ENCODE peak calls at places on chromosomes 11 and 22, in six cellular contexts. K, G, Z, C, T and V are unnamed samples.

GRCh38 chr11:62061356-62062222 is 62.2 kb upstream of the INCENP start:
- DNase-seq in K (no peak), G (no peak), Z (no peak), C (no peak), T (no peak), V (no peak)

GRCh38 chr22:31240011-31240410 is 27.9 kb downstream of the LIMK2 start:
- DNase-seq in K (no peak), G (no peak), Z (peak; percentile 11), C (no peak), T (no peak), V (no peak)

GRCh38 chr11:117826360-117826635 is 1.8 kb upstream of the FXYD2 start:
- DNase-seq in K (no peak), G (no peak), Z (no peak), C (no peak), T (peak; percentile 4), V (no peak)

GRCh38 chr11:2310073-2310785 is 8.4 kb downstream of the TSPAN32 start:
- DNase-seq in K (peak; percentile 40), G (peak; percentile 0), Z (no peak), C (no peak), T (no peak), V (no peak)

GRCh38 chr11:104772806-104773241 is 125.4 kb downstream of the CASP12 start:
- DNase-seq in K (no peak), G (no peak), Z (peak; percentile 86), C (no peak), T (no peak), V (no peak)

GRCh38 chr11:59615132-59615636 is 390 bp downstream of the OSBP start:
- DNase-seq in K (peak; percentile 76), G (peak; percentile 71), Z (peak; percentile 12), C (peak; percentile 61), T (peak; percentile 63), V (peak; percentile 56)

GRCh38 chr22:28112548-28113043 is 193.5 kb upstream of the PITPNB start:
- DNase-seq in K (no peak), G (no peak), Z (peak; percentile 38), C (no peak), T (no peak), V (no peak)

GRCh38 chr11:118497831-118498230 is 29.4 kb upstream of the TTC36 start:
- DNase-seq in K (no peak), G (no peak), Z (peak; percentile 89), C (no peak), T (no peak), V (no peak)

GRCh38 chr11:117186431-117186761 is 7.9 kb downstream of the SIDT2 start:
- DNase-seq in K (peak; percentile 37), G (no peak), Z (no peak), C (no peak), T (no peak), V (no peak)

GRCh38 chr11:117428856-117429229 is 101.2 kb downstream of the CEP164 start:
- DNase-seq in K (no peak), G (no peak), Z (no peak), C (no peak), T (no peak), V (peak; percentile 10)

GRCh38 chr11:131666006-131666405 is 295.6 kb downstream of the NTM start:
- DNase-seq in K (no peak), G (no peak), Z (peak; percentile 41), C (no peak), T (no peak), V (no peak)

GRCh38 chr11:65136515-65137096 is 2.3 kb upstream of the SYVN1 start:
- DNase-seq in K (no peak), G (no peak), Z (no peak), C (no peak), T (no peak), V (no peak)

GRCh38 chr22:29030016-29030617 is 31.5 kb downstream of the C22orf31 start:
- DNase-seq in K (no peak), G (no peak), Z (peak; percentile 39), C (no peak), T (no peak), V (no peak)

GRCh38 chr22:36640106-36640672 is 63.4 kb downstream of the CACNG2 start:
- DNase-seq in K (no peak), G (no peak), Z (no peak), C (no peak), T (no peak), V (no peak)

GRCh38 chr11:97461934-97462333 is 1072.1 kb downstream of the JRKL start:
- DNase-seq in K (no peak), G (no peak), Z (no peak), C (no peak), T (no peak), V (no peak)

GRCh38 chr11:34086554-34087278 is 18.7 kb upstream of the NAT10 start:
- DNase-seq in K (no peak), G (no peak), Z (no peak), C (no peak), T (no peak), V (no peak)

GRCh38 chr22:41092847-41093371 is 517 bp downstream of the EP300 start:
- DNase-seq in K (no peak), G (peak; percentile 37), Z (peak; percentile 40), C (no peak), T (no peak), V (peak; percentile 60)

GRCh38 chr11:94845622-94846021 is 77.5 kb downstream of the AMOTL1 start:
- DNase-seq in K (peak; percentile 90), G (no peak), Z (no peak), C (no peak), T (no peak), V (no peak)